ENCODE peak calls at places on chromosomes 2 and 18, in four cellular contexts. K is SJSA1, E is upper lobe of left lung, F is ovary. R is an unnamed sample.

GRCh38 chr18:50094221-50094773 is 100.7 kb downstream of the MYO5B start:
- DNase-seq in K (no peak), E (no peak), F (no peak), R (no peak)

GRCh38 chr2:181457121-181457740 is at the start of gene ITGA4:
- DNase-seq in K (peak; percentile 87), E (peak; percentile 96), F (peak; percentile 15), R (peak; percentile 91)

GRCh38 chr2:24834733-24835395 is 41.6 kb downstream of the CENPO start:
- DNase-seq in K (no peak), E (no peak), F (no peak), R (no peak)

GRCh38 chr2:40103163-40103562 is 324.1 kb upstream of the THUMPD2 start:
- DNase-seq in K (no peak), E (no peak), F (no peak), R (peak; percentile 84)

GRCh38 chr18:49447810-49448745 is 12.4 kb downstream of the DYM start:
- DNase-seq in K (no peak), E (no peak), F (no peak), R (peak; percentile 75)

GRCh38 chr2:84495539-84496146 is 20.7 kb upstream of the DNAH6 start:
- DNase-seq in K (peak; percentile 47), E (no peak), F (no peak), R (peak; percentile 81)

GRCh38 chr2:118687698-118688097 is 159.8 kb downstream of the EN1 start:
- DNase-seq in K (no peak), E (no peak), F (no peak), R (no peak)

GRCh38 chr2:5539281-5540211 is 152.6 kb upstream of the SOX11 start:
- DNase-seq in K (no peak), E (no peak), F (no peak), R (no peak)

GRCh38 chr2:164479460-164479859 is 141.8 kb downstream of the GRB14 start:
- DNase-seq in K (no peak), E (no peak), F (peak; percentile 13), R (peak; percentile 48)

GRCh38 chr2:190352668-190353536 is 9.5 kb downstream of the INPP1 start:
- DNase-seq in K (no peak), E (no peak), F (no peak), R (peak; percentile 61)
- H3K27ac ChIP-seq in K (no peak overlapping the region), E (peak overlapping the region; percentile 47), F (no peak overlapping the region), R (peak overlapping the region; percentile 35)

GRCh38 chr2:149594411-149594810 is 6.8 kb upstream of the MMADHC start:
- DNase-seq in K (no peak), E (no peak), F (no peak), R (no peak)
- H3K36me3 ChIP-seq in K (no peaks in the 10 kb centered on the region), E (no peaks in the 10 kb centered on the region), F (no peaks in the 10 kb centered on the region), R (no peaks in the 10 kb centered on the region)

GRCh38 chr18:14093526-14093925 is 38.7 kb downstream of the ZNF519 start:
- DNase-seq in K (no peak), E (no peak), F (no peak), R (no peak)
- H3K27ac ChIP-seq in K (no peak overlapping the region), E (no peak overlapping the region), F (no peak overlapping the region), R (no peak overlapping the region)

GRCh38 chr2:224837066-224837465 is 120.9 kb upstream of the CCDC195 start:
- DNase-seq in K (no peak), E (no peak), F (no peak), R (no peak)

GRCh38 chr2:224835405-224835804 is 119.2 kb upstream of the CCDC195 start:
- DNase-seq in K (no peak), E (no peak), F (no peak), R (no peak)

GRCh38 chr2:224836263-224836662 is 120.1 kb upstream of the CCDC195 start:
- DNase-seq in K (no peak), E (no peak), F (no peak), R (peak; percentile 68)

GRCh38 chr2:224837558-224837957 is 121.4 kb upstream of the CCDC195 start:
- DNase-seq in K (peak; percentile 52), E (no peak), F (no peak), R (peak; percentile 94)

GRCh38 chr2:224838335-224838734 is 122.2 kb upstream of the CCDC195 start:
- DNase-seq in K (no peak), E (no peak), F (no peak), R (peak; percentile 63)
- H3K36me3 ChIP-seq in K (peaks cover 67% of the 10 kb centered on the region), E (no peaks in the 10 kb centered on the region), F (no peaks in the 10 kb centered on the region), R (peaks cover 37% of the 10 kb centered on the region)

GRCh38 chr2:127064642-127065250 is 42.2 kb downstream of the BIN1 start:
- DNase-seq in K (peak; percentile 97), E (peak; percentile 92), F (peak; percentile 74), R (peak; percentile 99)
- H3K27ac ChIP-seq in K (peak overlapping the region; percentile 67), E (peak overlapping the region; percentile 78), F (peak overlapping the region; percentile 21), R (peak overlapping the region; percentile 80)

DNA sequence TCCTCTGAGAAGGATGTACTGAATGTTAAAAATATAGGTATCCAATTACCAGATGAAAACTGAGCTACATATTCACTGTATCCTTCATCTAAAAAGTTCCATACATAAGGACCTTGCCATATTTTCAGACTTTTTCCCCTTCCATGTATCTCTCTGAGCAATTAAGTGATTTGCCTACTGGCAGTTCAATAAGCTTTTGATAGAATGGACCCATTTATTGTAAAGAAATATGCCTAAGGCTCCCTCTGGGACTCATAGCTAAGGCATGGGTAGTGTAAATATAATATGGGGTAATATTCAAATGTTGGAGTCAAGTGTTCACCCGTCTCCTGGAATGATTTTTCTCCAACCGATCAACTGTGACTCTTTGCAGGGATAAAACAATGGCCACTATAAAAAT is 135.4 kb upstream of the FSHR start:
- DNase-seq in K (no peak), E (no peak), F (no peak), R (no peak)
- H3K36me3 ChIP-seq in K (no peaks in the 10 kb centered on the region), E (no peaks in the 10 kb centered on the region), F (no peaks in the 10 kb centered on the region), R (no peaks in the 10 kb centered on the region)

GRCh38 chr2:239296020-239296932 is 104.5 kb downstream of the HDAC4 start:
- DNase-seq in K (no peak), E (no peak), F (no peak), R (no peak)
- H3K27ac ChIP-seq in K (no peak overlapping the region), E (no peak overlapping the region), F (no peak overlapping the region), R (no peak overlapping the region)

GRCh38 chr2:28400434-28400833 is 7.8 kb downstream of the FOSL2 start:
- DNase-seq in K (no peak), E (no peak), F (no peak), R (no peak)

GRCh38 chr2:28403388-28403956 is 10.8 kb downstream of the FOSL2 start:
- DNase-seq in K (no peak), E (no peak), F (no peak), R (no peak)

GRCh38 chr2:28401411-28401810 is 8.8 kb downstream of the FOSL2 start:
- DNase-seq in K (no peak), E (no peak), F (no peak), R (peak; percentile 56)

GRCh38 chr2:28400921-28401320 is 8.3 kb downstream of the FOSL2 start:
- DNase-seq in K (no peak), E (no peak), F (no peak), R (no peak)

DNA sequence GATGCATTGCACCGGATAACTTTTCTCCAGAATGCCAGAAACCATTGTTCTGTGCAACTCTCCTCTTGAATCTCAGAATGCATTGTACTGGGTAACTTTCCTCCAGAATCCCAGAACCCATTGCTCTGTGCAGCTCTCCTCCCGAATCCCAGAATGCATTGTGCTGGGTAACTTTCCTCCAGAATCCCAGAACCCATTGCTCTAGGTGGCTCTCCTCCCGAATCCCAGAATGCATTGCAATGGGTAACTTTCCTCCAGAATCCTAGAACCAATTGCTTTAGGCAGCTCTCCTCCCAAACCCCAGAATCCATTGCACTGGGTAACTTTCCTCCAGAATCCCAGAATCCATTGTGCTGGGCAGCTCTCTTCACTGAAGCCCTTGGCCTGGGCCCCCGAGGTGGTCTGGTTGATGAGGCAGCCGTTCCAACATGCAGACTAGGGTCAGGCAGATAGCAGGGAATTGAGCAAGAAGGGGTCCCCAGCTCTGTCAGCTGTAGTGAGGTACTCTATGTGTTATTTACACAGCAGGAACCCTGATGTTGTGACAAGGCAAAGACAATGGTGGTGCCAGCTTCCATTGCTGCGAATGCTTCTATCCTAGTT is 9.4 kb downstream of the FOSL2 start:
- DNase-seq in K (no peak), E (no peak), F (no peak), R (no peak)
- H3K36me3 ChIP-seq in K (peaks cover 94% of the 10 kb centered on the region), E (peaks cover 90% of the 10 kb centered on the region), F (no peaks in the 10 kb centered on the region), R (peaks cover 48% of the 10 kb centered on the region)